ENCODE peak calls at places on chromosomes 12 and 14, in seven cellular contexts. L is hepatocyte, A is GM23338, H is GM23248, K is neural progenitor cell, D is MM.1S, O is HCT116. T is an unnamed sample. For H3K36me3, the result is how much of the 10 kb centered on the place peaks cover.

GRCh38 chr12:132685400-132685799 is 1.7 kb downstream of the POLE start:
- DNase-seq in L (no peak), A (no peak), H (no peak), K (no peak), D (no peak), O (no peak), T (no peak)

GRCh38 chr12:56029666-56030293 is 8.9 kb downstream of the IKZF4 start:
- DNase-seq in L (peak), A (peak), H (peak), K (peak), D (peak), O (no peak), T (peak)

GRCh38 chr14:71103662-71104484 is 196.6 kb downstream of the PCNX1 start:
- DNase-seq in L (peak), A (peak), H (peak), K (peak), D (peak), O (peak), T (peak)

GRCh38 chr12:132133952-132134652 is 10.0 kb downstream of the DDX51 start:
- DNase-seq in L (no peak), A (peak), H (no peak), K (peak), D (no peak), O (no peak), T (no peak)

GRCh38 chr14:87133073-87133815 is 859.7 kb downstream of the GALC start:
- DNase-seq in L (peak), A (no peak), H (peak), K (no peak), D (no peak), O (no peak), T (peak)

GRCh38 chr12:14769462-14769836 is 33.8 kb downstream of the WBP11 start:
- DNase-seq in L (peak), A (peak), H (peak), K (peak), D (peak), O (no peak), T (peak)

GRCh38 chr14:102323102-102323501 is 3.6 kb downstream of the ZNF839 start:
- DNase-seq in L (peak), A (peak), H (peak), K (peak), D (peak), O (peak), T (peak)

GRCh38 chr12:25236190-25236589 is 14.5 kb downstream of the KRAS start:
- DNase-seq in L (no peak), A (no peak), H (peak), K (no peak), D (no peak), O (no peak), T (no peak)

GRCh38 chr12:22719745-22720144 is 94.8 kb downstream of the ETNK1 start:
- DNase-seq in L (no peak), A (no peak), H (no peak), K (no peak), D (no peak), O (no peak), T (no peak)

GRCh38 chr14:29637406-29637805 is 290.2 kb downstream of the PRKD1 start:
- DNase-seq in L (no peak), A (no peak), H (peak), K (no peak), D (no peak), O (no peak), T (no peak)

DNA sequence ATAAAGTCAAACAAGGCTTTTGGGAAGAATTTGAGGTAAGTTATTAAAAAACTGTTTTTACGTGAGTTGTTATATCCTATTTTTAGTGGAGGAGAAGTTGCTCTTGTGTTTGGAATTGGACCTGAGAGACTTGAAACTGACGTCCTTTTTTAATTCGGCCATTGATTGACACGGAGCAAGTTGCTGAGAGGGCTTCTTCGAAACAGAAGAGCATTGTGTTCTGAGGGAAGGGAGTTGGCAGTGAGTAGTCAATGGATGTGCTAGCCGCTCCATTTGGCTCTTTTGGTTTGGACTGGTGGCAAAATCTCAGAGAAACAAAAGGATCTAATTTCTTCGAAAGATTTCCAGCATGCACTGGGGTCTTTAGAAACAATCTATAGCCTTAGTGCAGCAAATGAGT is 37.3 kb downstream of the PTPN11 start:
- DNase-seq in L (no peak), A (no peak), H (no peak), K (no peak), D (no peak), O (no peak), T (no peak)
- H2AFZ ChIP-seq in L (no peak), A (no peak), H (no peak), K (no peak), D (no peak), O (no peak), T (no peak)

DNA sequence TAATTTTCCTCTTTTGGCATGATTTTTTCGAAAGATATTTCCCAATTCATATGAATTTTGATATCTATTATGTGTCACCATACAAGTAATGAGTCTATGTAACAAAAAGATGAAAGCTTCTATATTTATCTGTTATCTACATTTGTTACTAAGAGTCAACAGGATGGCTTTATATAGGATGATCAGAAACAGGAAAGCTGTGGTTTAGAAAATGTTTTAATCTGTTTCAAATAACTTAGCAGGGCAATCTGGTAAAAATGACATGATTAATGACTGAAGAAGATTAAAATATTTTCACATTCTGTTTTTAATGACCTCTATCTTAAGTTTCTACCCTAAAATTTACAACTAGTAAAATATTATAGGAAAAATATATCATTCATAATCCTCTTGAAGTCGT is 105.8 kb downstream of the MSRB3 start:
- DNase-seq in L (no peak), A (no peak), H (no peak), K (no peak), D (peak), O (no peak), T (no peak)
- TF ChIP-seq EZH2phosphoT487 in L (no peak), A (no peak), H (no peak), K (no peak), D (no peak), O (no peak), T (no peak)

GRCh38 chr12:57158665-57159064 is 11.2 kb upstream of the LRP1-AS start:
- DNase-seq in L (no peak), A (no peak), H (no peak), K (no peak), D (no peak), O (no peak), T (no peak)
- H3K36me3 ChIP-seq in L (under half), A (under half), H (half or more), K (under half), D (under half), O (under half), T (under half)

GRCh38 chr12:88520436-88520820 is 59.8 kb downstream of the KITLG start:
- DNase-seq in L (no peak), A (no peak), H (no peak), K (no peak), D (no peak), O (no peak), T (no peak)

GRCh38 chr12:88516811-88517210 is 63.5 kb downstream of the KITLG start:
- DNase-seq in L (no peak), A (no peak), H (no peak), K (no peak), D (no peak), O (no peak), T (no peak)

GRCh38 chr12:88522961-88523360 is 57.3 kb downstream of the KITLG start:
- DNase-seq in L (no peak), A (no peak), H (no peak), K (no peak), D (no peak), O (no peak), T (no peak)

GRCh38 chr12:88519802-88520435 is 60.4 kb downstream of the KITLG start:
- DNase-seq in L (no peak), A (no peak), H (no peak), K (no peak), D (no peak), O (no peak), T (no peak)

DNA sequence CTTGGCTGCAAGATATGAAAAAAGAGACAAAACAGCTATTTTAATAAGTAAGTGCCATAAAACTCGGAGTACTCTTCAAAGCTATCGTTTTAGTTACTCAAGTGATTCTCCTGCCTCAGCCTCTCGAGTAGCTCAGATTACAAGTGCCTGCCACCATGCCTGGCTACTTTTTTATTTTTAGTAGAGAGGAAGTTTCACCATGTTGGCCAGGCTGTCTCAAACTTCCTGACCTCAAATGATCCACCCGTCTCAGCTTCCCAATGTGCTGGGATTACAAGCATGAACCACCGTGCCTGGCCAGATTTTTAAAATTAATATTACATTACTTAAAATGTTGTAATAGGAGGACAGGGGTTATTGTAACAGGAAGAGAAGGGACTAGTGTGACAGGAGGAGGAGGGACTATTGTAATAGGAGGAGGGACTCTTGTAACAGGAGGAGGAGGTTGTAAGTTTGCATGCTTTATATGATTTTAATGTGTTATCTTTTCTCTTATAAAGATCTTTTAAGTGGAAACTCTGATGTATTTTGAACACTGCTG is 61.3 kb downstream of the KITLG start:
- DNase-seq in L (no peak), A (no peak), H (no peak), K (no peak), D (no peak), O (no peak), T (no peak)
- H2AFZ ChIP-seq in L (no peak), A (no peak), H (no peak), K (no peak), D (no peak), O (no peak), T (no peak)

GRCh38 chr14:20697273-20698017 is 8.9 kb downstream of the ANG start:
- DNase-seq in L (peak), A (peak), H (peak), K (peak), D (peak), O (peak), T (peak)
- TF ChIP-seq EZH2phosphoT487 in L (no peak), A (no peak), H (no peak), K (no peak), D (no peak), O (no peak), T (no peak)

GRCh38 chr14:51996148-51996746 is 6.9 kb downstream of the RTRAF start:
- DNase-seq in L (peak), A (peak), H (peak), K (peak), D (no peak), O (no peak), T (peak)
- H3K36me3 ChIP-seq in L (under half), A (under half), H (under half), K (half or more), D (under half), O (under half), T (half or more)

GRCh38 chr14:68312884-68313725 is 479.8 kb downstream of the ZFP36L1 start:
- DNase-seq in L (no peak), A (no peak), H (no peak), K (peak), D (peak), O (no peak), T (peak)
- H2AFZ ChIP-seq in L (no peak), A (peak), H (no peak), K (no peak), D (no peak), O (no peak), T (peak)

GRCh38 chr12:82019533-82019932 is 260.4 kb upstream of the PPFIA2 start:
- DNase-seq in L (no peak), A (peak), H (peak), K (peak), D (peak), O (no peak), T (no peak)
- TF ChIP-seq EZH2phosphoT487 in L (no peak), A (no peak), H (no peak), K (no peak), D (no peak), O (no peak), T (no peak)

GRCh38 chr14:22846811-22847307 is 10.5 kb downstream of the MMP14 start:
- DNase-seq in L (no peak), A (no peak), H (no peak), K (no peak), D (no peak), O (no peak), T (no peak)
- H3K36me3 ChIP-seq in L (under half), A (under half), H (under half), K (under half), D (under half), O (under half), T (under half)

GRCh38 chr14:58796636-58797429 is 159.1 kb downstream of the DACT1 start:
- DNase-seq in L (peak), A (peak), H (no peak), K (peak), D (peak), O (no peak), T (no peak)
- H2AFZ ChIP-seq in L (no peak), A (no peak), H (no peak), K (no peak), D (no peak), O (no peak), T (no peak)

T was measured in OCI-LY7.